ENCODE peak calls at places on chromosomes 5 and 9, in six cellular contexts. I, N, G, M, D and B are unnamed samples.

GRCh38 chr5:7363067-7363677 is 32.8 kb upstream of the ADCY2 start:
- DNase-seq in I (no peak), N (no peak), G (no peak), M (no peak), D (no peak), B (no peak)

GRCh38 chr5:98705841-98706240 is 67.6 kb upstream of the RGMB start:
- DNase-seq in I (no peak), N (no peak), G (no peak), M (no peak), D (no peak), B (no peak)

GRCh38 chr5:16593013-16593412 is 23.8 kb downstream of the RETREG1 start:
- DNase-seq in I (no peak), N (no peak), G (no peak), M (no peak), D (no peak), B (no peak)

GRCh38 chr9:22643541-22643940 is 196.9 kb downstream of the DMRTA1 start:
- DNase-seq in I (no peak), N (no peak), G (no peak), M (no peak), D (no peak), B (no peak)

GRCh38 chr5:134649163-134649916 is 755 bp downstream of the SEC24A start:
- DNase-seq in I (no peak), N (peak), G (peak), M (no peak), D (no peak), B (peak)

GRCh38 chr5:65455064-65455463 is 26.7 kb downstream of the ADAMTS6 start:
- DNase-seq in I (no peak), N (no peak), G (no peak), M (no peak), D (no peak), B (no peak)

GRCh38 chr9:125996671-125997509 is 249.7 kb downstream of the PBX3 start:
- DNase-seq in I (no peak), N (no peak), G (no peak), M (no peak), D (no peak), B (no peak)

GRCh38 chr5:115873392-115873791 is 31.7 kb downstream of the AP3S1 start:
- DNase-seq in I (no peak), N (no peak), G (peak), M (no peak), D (no peak), B (no peak)

GRCh38 chr9:463455-464125 is 248.9 kb downstream of the DOCK8 start:
- DNase-seq in I (peak), N (no peak), G (peak), M (no peak), D (peak), B (no peak)

GRCh38 chr9:113375057-113376023 is 1.4 kb downstream of the HDHD3 start:
- DNase-seq in I (peak), N (no peak), G (no peak), M (no peak), D (no peak), B (no peak)

GRCh38 chr9:14433841-14434511 is 120.0 kb upstream of the NFIB start:
- DNase-seq in I (peak), N (no peak), G (no peak), M (no peak), D (peak), B (peak)

GRCh38 chr9:106954562-106954961 is 91.6 kb downstream of the ZNF462 start:
- DNase-seq in I (no peak), N (no peak), G (no peak), M (no peak), D (no peak), B (no peak)

GRCh38 chr5:124397290-124397689 is 349.1 kb downstream of the ZNF608 start:
- DNase-seq in I (no peak), N (no peak), G (no peak), M (no peak), D (no peak), B (no peak)

GRCh38 chr9:92947268-92948031 is at the start of gene FGD3:
- DNase-seq in I (no peak), N (no peak), G (no peak), M (no peak), D (no peak), B (peak)

GRCh38 chr9:127319366-127320121 is 55.0 kb downstream of the GARNL3 start:
- DNase-seq in I (no peak), N (no peak), G (peak), M (peak), D (no peak), B (no peak)

GRCh38 chr5:113293068-113293571 is 141.7 kb downstream of the TSSK1B start:
- DNase-seq in I (no peak), N (no peak), G (peak), M (no peak), D (no peak), B (peak)

GRCh38 chr5:172659909-172660628 is 19.0 kb downstream of the NEURL1B start:
- DNase-seq in I (peak), N (no peak), G (no peak), M (no peak), D (peak), B (peak)

GRCh38 chr5:85646641-85647040 is 971.1 kb upstream of the COX7C start:
- DNase-seq in I (no peak), N (peak), G (no peak), M (no peak), D (no peak), B (no peak)

GRCh38 chr5:179536676-179537075 is 13.7 kb upstream of the RUFY1 start:
- DNase-seq in I (no peak), N (no peak), G (no peak), M (no peak), D (no peak), B (no peak)

GRCh38 chr5:135138116-135138850 is 104.3 kb upstream of the PITX1 start:
- DNase-seq in I (no peak), N (no peak), G (no peak), M (no peak), D (no peak), B (no peak)

GRCh38 chr9:70006299-70006698 is 37.3 kb upstream of the MAMDC2 start:
- DNase-seq in I (no peak), N (no peak), G (no peak), M (no peak), D (no peak), B (no peak)
- TF ChIP-seq POLR2A in I (no peak), N (no peak), G (no peak), M (no peak), D (no peak), B (no peak)

DNA sequence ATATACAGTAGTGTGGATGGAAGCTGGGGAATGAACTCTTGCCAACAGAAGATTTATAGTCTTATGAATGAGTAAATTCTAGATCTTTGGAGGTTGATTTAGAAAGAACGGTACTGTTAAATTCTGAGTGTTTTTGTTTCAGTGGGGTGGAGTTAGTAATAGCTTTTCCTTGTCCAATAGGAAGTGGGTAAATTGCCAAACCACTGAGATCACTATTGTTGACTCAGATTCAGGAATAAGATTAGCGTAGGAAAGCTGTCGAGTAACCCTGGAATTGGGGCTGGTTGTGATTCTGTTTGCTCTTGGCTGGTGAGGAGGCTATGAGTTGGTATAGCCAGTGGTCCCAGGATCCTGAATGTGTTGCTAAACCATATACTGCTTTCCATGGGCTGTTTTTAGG is 155.6 kb downstream of the ARHGAP26 start:
- DNase-seq in I (peak), N (no peak), G (peak), M (no peak), D (no peak), B (no peak)
- TF ChIP-seq MAX in I (no peak), N (no peak), G (no peak), M (no peak), D (no peak), B (no peak)

DNA sequence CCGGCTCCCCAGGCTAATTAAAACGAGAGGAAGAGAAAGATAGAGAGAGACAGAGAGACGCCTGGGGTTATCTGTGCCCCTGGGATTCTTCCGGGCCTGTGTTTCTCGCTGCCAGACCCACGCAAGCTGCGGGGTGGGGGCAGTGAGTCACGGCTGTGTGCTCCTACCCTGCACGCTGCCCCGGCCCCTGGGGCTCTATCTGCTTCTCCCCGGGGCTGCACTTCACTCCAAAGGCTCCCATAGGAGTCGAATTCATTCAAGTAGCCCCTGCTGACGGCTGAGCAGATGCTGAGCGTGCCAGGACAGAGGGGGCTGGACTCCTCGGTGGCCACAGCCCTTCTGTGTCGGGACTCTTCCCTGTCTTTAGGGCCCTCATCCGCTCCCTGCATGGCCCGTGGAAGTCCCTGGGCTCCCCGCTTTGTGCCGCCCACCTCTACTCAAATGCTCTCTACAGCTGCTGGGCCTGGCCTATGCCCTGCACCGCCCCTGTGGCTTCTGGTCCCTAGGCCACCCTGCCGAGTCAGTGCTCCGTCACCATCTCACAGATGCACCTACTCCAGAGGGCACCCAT is 22.8 kb downstream of the SARDH start:
- DNase-seq in I (no peak), N (no peak), G (no peak), M (no peak), D (no peak), B (peak)
- TF ChIP-seq MYC in I (no peak), N (no peak), G (no peak), M (no peak), D (no peak), B (no peak)

DNA sequence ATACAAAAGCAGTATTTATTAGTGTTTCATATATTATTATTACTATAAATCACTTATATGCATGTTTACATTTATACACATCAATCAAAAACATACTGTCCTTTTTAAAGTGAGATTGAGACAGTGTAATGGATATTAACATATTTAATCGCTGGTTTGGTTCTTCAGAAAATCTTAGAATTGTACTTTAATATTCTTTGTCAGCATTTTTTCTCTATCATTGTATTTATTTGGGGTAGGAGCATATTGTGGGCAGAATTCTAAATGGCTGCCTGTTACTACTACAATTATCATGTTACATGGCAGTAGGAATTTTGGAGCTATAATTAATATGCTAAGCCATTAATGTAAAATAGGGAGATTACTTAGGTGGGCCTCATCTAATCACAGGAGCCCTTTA is 722.6 kb downstream of the TLR4 start:
- DNase-seq in I (no peak), N (no peak), G (no peak), M (no peak), D (no peak), B (no peak)
- TF ChIP-seq POLR2A in I (no peak), N (no peak), G (no peak), M (no peak), D (no peak), B (no peak)

DNA sequence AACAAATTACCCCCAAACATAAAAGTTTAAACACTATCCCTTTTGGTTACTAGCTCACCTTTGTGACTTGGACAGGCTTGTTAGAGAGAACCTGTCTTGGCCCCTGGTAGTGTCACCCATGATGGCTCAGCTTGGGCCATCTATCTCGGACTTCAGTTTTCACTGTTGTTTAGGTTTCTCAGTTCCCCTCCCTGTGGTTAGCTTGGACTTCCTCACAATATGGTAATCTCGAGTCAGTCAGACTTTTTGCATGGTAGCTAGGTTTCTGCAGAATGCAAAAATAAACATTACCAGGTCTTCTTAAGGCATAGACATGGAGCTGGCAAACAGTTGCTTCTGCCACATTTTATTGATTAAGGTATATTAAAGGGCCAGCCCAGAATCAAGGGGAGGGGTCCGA is 324.3 kb upstream of the RORB start:
- DNase-seq in I (no peak), N (no peak), G (no peak), M (peak), D (no peak), B (peak)
- TF ChIP-seq MAX in I (no peak), N (no peak), G (no peak), M (no peak), D (no peak), B (no peak)

DNA sequence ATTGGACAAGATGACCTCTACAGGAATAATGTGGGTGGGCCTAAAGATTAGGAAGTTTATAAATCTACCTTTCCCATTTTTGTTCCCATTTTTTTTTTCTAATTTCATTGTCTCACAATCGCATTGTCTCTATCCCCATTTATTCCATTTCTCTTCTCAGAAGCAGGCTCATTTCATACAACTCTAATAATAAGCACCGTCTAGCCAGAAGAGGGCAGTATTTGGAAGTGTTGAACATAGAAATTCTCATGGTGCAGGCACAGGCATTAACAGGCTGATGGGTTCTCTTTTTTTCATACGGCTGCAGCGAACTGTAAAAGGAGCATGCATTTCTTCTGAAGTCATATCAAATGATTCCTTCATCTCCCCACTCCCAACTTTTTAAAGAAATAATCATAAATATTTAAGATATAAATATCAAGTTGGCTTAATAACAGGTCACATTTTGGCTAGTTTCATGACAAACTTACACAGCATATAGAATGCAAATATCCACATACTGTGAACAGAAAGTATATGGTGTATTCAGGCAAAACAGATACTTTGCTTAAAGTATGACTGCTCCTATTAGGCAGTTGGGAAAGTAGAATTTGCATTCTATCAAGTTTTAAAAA is 63.6 kb downstream of the ZNF474 start:
- DNase-seq in I (peak), N (peak), G (peak), M (peak), D (peak), B (peak)
- TF ChIP-seq MYC in I (no peak), N (no peak), G (no peak), M (no peak), D (no peak), B (no peak)

GRCh38 chr9:101486693-101487442 is 46.8 kb upstream of the RNF20 start:
- DNase-seq in I (peak), N (peak), G (peak), M (no peak), D (no peak), B (no peak)
- TF ChIP-seq POLR2A in I (peak), N (peak), G (no peak), M (no peak), D (no peak), B (no peak)